ENCODE peak calls at places on chromosomes 1 and 21, in nine cellular contexts. J, R, K, U, X, S, P, Z and C are unnamed samples.

GRCh38 chr1:17957588-17958267 is 149.9 kb upstream of the IGSF21 start:
- DNase-seq in S (no peak), J (peak), P (no peak), Z (no peak), U (peak), K (no peak), R (no peak), X (no peak), C (peak)

GRCh38 chr1:55868026-55868425 is 652.9 kb upstream of the USP24 start:
- DNase-seq in J (peak), U (peak), X (no peak), R (peak), K (peak), P (no peak), S (peak), Z (no peak), C (peak)

GRCh38 chr1:98172578-98172977 is 251.7 kb upstream of the DPYD start:
- DNase-seq in K (no peak), X (no peak), J (no peak), R (no peak), Z (no peak), P (no peak), U (no peak), S (peak), C (no peak)

GRCh38 chr1:172657586-172657985 is 1.3 kb upstream of the FASLG start:
- DNase-seq in R (no peak), K (no peak), U (no peak), Z (no peak), J (no peak), P (no peak), S (no peak), X (no peak), C (no peak)

GRCh38 chr1:186983327-186983726 is 154.6 kb downstream of the PLA2G4A start:
- DNase-seq in R (no peak), Z (no peak), U (no peak), S (no peak), X (no peak), J (no peak), K (no peak), P (no peak), C (no peak)

GRCh38 chr21:26013964-26014363 is 156.6 kb downstream of the APP start:
- DNase-seq in J (no peak), U (no peak), P (no peak), Z (no peak), X (no peak), R (no peak), S (peak), K (no peak), C (no peak)

GRCh38 chr1:157154940-157155514 is 16.8 kb upstream of the ETV3 start:
- DNase-seq in Z (no peak), X (no peak), R (no peak), K (no peak), P (no peak), U (no peak), S (peak), J (no peak), C (no peak)

GRCh38 chr1:113101588-113101987 is 28.6 kb downstream of the LRIG2 start:
- DNase-seq in J (no peak), S (no peak), X (no peak), Z (no peak), P (no peak), K (no peak), R (no peak), U (no peak), C (no peak)

GRCh38 chr1:56481140-56481694 is 98.1 kb downstream of the PLPP3 start:
- DNase-seq in R (no peak), X (no peak), K (no peak), P (no peak), U (peak), Z (no peak), J (no peak), S (no peak), C (no peak)

GRCh38 chr1:151403612-151404011 is 4.2 kb downstream of the PSMB4 start:
- DNase-seq in P (no peak), Z (no peak), R (no peak), K (no peak), X (no peak), S (no peak), U (no peak), J (no peak), C (no peak)

GRCh38 chr1:175128523-175128922 is 60.9 kb downstream of the TNN start:
- DNase-seq in J (no peak), K (no peak), S (no peak), P (no peak), R (no peak), X (no peak), U (no peak), Z (no peak), C (no peak)

GRCh38 chr1:55039342-55040082 is at the start of gene PCSK9:
- DNase-seq in K (no peak), X (no peak), P (no peak), U (peak), Z (no peak), J (no peak), S (peak), R (peak), C (peak)

GRCh38 chr1:41728403-41729202 is 190.1 kb downstream of the HIVEP3 start:
- DNase-seq in S (no peak), Z (peak), P (no peak), J (no peak), X (peak), U (peak), K (no peak), R (no peak), C (peak)

GRCh38 chr1:32877211-32878110 is 6.7 kb upstream of the FNDC5 start:
- DNase-seq in X (no peak), J (peak), U (peak), Z (no peak), K (no peak), R (no peak), P (no peak), S (no peak), C (peak)

GRCh38 chr21:28294046-28294445 is 698.6 kb downstream of the LTN1 start:
- DNase-seq in Z (no peak), R (no peak), P (no peak), J (no peak), X (no peak), K (no peak), S (peak), U (no peak), C (no peak)

GRCh38 chr1:119885903-119886783 is 10.2 kb downstream of the ADAM30 start:
- DNase-seq in J (peak), S (peak), U (no peak), K (no peak), R (peak), Z (no peak), X (peak), P (peak), C (no peak)

GRCh38 chr1:226662704-226663326 is 76.3 kb downstream of the ITPKB start:
- DNase-seq in P (peak), Z (peak), R (peak), K (peak), S (peak), U (peak), X (peak), J (no peak), C (no peak)

GRCh38 chr1:65703853-65704252 is 88.8 kb upstream of the PDE4B start:
- DNase-seq in K (no peak), X (peak), S (no peak), Z (peak), J (no peak), P (no peak), R (no peak), U (no peak), C (no peak)

GRCh38 chr1:166170726-166171125 is 3.9 kb upstream of the FAM78B start:
- DNase-seq in X (no peak), U (no peak), S (no peak), Z (no peak), R (no peak), P (no peak), K (no peak), J (no peak), C (no peak)

GRCh38 chr1:246583448-246584185 is 17.4 kb downstream of the CNST start:
- DNase-seq in P (no peak), Z (no peak), J (peak), R (no peak), X (no peak), U (no peak), K (no peak), S (peak), C (peak)

GRCh38 chr1:204123376-204123775 is 28.5 kb downstream of the ETNK2 start:
- DNase-seq in P (no peak), X (no peak), J (no peak), U (no peak), K (no peak), Z (no peak), R (no peak), S (no peak), C (no peak)

GRCh38 chr1:154583691-154584212 is 16.2 kb downstream of the CHRNB2 start:
- DNase-seq in J (peak), Z (no peak), S (no peak), U (peak), P (no peak), K (no peak), X (no peak), R (no peak), C (no peak)

GRCh38 chr1:84972377-84972987 is 24.4 kb downstream of the MCOLN2 start:
- DNase-seq in R (no peak), S (peak), P (no peak), U (no peak), K (no peak), X (peak), Z (no peak), J (no peak), C (peak)

GRCh38 chr1:156486421-156487344 is 13.9 kb downstream of the MEF2D start:
- DNase-seq in U (no peak), P (no peak), X (no peak), S (no peak), J (no peak), K (no peak), Z (no peak), R (no peak), C (no peak)

GRCh38 chr1:111990026-111990877 is 784 bp upstream of the KCND3 start:
- DNase-seq in S (no peak), U (peak), X (no peak), P (no peak), J (peak), Z (peak), R (peak), K (no peak), C (peak)

GRCh38 chr1:35587736-35588135 is 14.6 kb downstream of the TFAP2E start:
- DNase-seq in K (no peak), R (no peak), P (no peak), S (no peak), J (no peak), Z (no peak), U (no peak), X (no peak), C (no peak)

GRCh38 chr1:2530501-2531361 is 668 bp upstream of the HES5 start:
- DNase-seq in X (peak), R (no peak), P (no peak), J (peak), K (no peak), Z (no peak), S (peak), U (peak), C (peak)

GRCh38 chr1:101025283-101025679 is 303 bp downstream of the DPH5 start:
- DNase-seq in U (no peak), Z (no peak), P (no peak), X (no peak), R (no peak), J (peak), S (peak), K (no peak), C (peak)

GRCh38 chr21:20647603-20648002 is 350.6 kb upstream of the NCAM2 start:
- DNase-seq in Z (no peak), R (peak), K (peak), U (no peak), P (no peak), J (no peak), X (no peak), S (no peak), C (no peak)

GRCh38 chr1:210132582-210132981 is 100.0 kb upstream of the SERTAD4 start:
- DNase-seq in Z (no peak), X (peak), R (peak), P (no peak), S (peak), J (no peak), K (peak), U (no peak), C (no peak)

GRCh38 chr1:19828546-19828945 is 13.5 kb upstream of the RNF186 start:
- DNase-seq in R (no peak), K (no peak), Z (no peak), P (no peak), X (no peak), J (no peak), U (no peak), S (peak), C (no peak)

GRCh38 chr1:167957710-167958109 is 20.8 kb upstream of the MPC2 start:
- DNase-seq in X (no peak), R (no peak), P (no peak), Z (no peak), U (no peak), S (no peak), K (no peak), J (no peak), C (no peak)

GRCh38 chr21:28427356-28428022 is 565.2 kb downstream of the LTN1 start:
- DNase-seq in K (peak), S (peak), J (no peak), U (no peak), R (no peak), X (no peak), P (no peak), Z (no peak), C (no peak)

GRCh38 chr1:181033799-181034391 is at the start of gene MR1:
- DNase-seq in K (no peak), X (peak), S (peak), U (no peak), R (peak), P (peak), J (peak), Z (peak), C (no peak)

GRCh38 chr1:20716232-20716631 is 1.6 kb downstream of the KIF17 start:
- DNase-seq in J (no peak), K (no peak), X (no peak), Z (no peak), R (no peak), S (no peak), U (no peak), P (no peak), C (no peak)